ENCODE peak calls at places on chromosomes 7 and 10, in six cellular contexts. T is pancreas, L is K562, D is A549, N is bronchial epithelial cell, H is astrocyte. F is an unnamed sample.
A peak's percentile ranks its signal among the peaks of the same experiment; 100 is the strongest.

GRCh38 chr7:26617066-26617465 is 247.3 kb downstream of the SKAP2 start:
- DNase-seq in N (no peak), H (no peak), L (no peak), T (no peak), D (no peak), F (no peak)

GRCh38 chr7:4738711-4739527 is 36.5 kb upstream of the AP5Z1 start:
- DNase-seq in H (peak; percentile 90), T (peak; percentile 40), L (peak; percentile 92), N (peak; percentile 87), D (peak; percentile 91), F (no peak)

GRCh38 chr7:55150709-55151108 is 131.9 kb downstream of the EGFR start:
- DNase-seq in D (no peak), L (no peak), N (no peak), T (no peak), H (no peak), F (no peak)

GRCh38 chr10:124180947-124181549 is 87.7 kb upstream of the CHST15 start:
- DNase-seq in H (peak; percentile 77), D (no peak), N (peak; percentile 72), L (no peak), T (no peak), F (no peak)

GRCh38 chr7:105389090-105389650 is 449 bp upstream of the SRPK2 start:
- DNase-seq in N (peak; percentile 38), T (peak; percentile 48), L (no peak), D (peak; percentile 89), H (peak; percentile 31), F (no peak)

GRCh38 chr10:111109506-111110242 is 32.8 kb downstream of the ADRA2A start:
- DNase-seq in H (no peak), D (no peak), L (no peak), N (no peak), T (no peak), F (peak; percentile 19)

GRCh38 chr7:83347836-83348482 is 185.3 kb upstream of the PCLO start:
- DNase-seq in D (peak; percentile 1), L (no peak), N (peak; percentile 65), T (no peak), H (peak; percentile 76), F (no peak)

GRCh38 chr7:92633211-92633906 is 43.2 kb upstream of the FAM133B start:
- DNase-seq in L (no peak), D (peak; percentile 30), N (peak; percentile 92), H (peak; percentile 99), T (peak; percentile 15), F (no peak)

GRCh38 chr7:105829681-105830322 is 46.6 kb downstream of the ATXN7L1 start:
- DNase-seq in H (no peak), T (no peak), N (no peak), D (no peak), L (no peak), F (no peak)

GRCh38 chr7:64868469-64868868 is 34.6 kb upstream of the ZNF273 start:
- DNase-seq in H (no peak), T (no peak), N (no peak), L (no peak), D (no peak), F (no peak)

GRCh38 chr10:125575843-125576242 is 107.1 kb downstream of the TEX36 start:
- DNase-seq in T (no peak), D (no peak), N (no peak), L (no peak), H (no peak), F (no peak)

GRCh38 chr7:78437118-78437517 is 638.5 kb downstream of the PHTF2 start:
- DNase-seq in L (no peak), D (no peak), H (peak; percentile 60), N (peak; percentile 15), T (no peak), F (no peak)

GRCh38 chr7:106177738-106178592 is 65.9 kb upstream of the SYPL1 start:
- DNase-seq in T (no peak), L (no peak), H (no peak), D (no peak), N (no peak), F (no peak)

GRCh38 chr7:151740180-151740845 is 136.6 kb downstream of the PRKAG2 start:
- DNase-seq in D (no peak), N (no peak), H (peak; percentile 35), T (no peak), L (no peak), F (no peak)

GRCh38 chr7:121274467-121274866 is 54.3 kb upstream of the WNT16 start:
- DNase-seq in H (no peak), D (no peak), L (no peak), N (no peak), T (no peak), F (no peak)
- TF ChIP-seq CTCF in H (no peak), D (no peak), L (no peak), N (no peak), T (no peak), F (no peak)

DNA sequence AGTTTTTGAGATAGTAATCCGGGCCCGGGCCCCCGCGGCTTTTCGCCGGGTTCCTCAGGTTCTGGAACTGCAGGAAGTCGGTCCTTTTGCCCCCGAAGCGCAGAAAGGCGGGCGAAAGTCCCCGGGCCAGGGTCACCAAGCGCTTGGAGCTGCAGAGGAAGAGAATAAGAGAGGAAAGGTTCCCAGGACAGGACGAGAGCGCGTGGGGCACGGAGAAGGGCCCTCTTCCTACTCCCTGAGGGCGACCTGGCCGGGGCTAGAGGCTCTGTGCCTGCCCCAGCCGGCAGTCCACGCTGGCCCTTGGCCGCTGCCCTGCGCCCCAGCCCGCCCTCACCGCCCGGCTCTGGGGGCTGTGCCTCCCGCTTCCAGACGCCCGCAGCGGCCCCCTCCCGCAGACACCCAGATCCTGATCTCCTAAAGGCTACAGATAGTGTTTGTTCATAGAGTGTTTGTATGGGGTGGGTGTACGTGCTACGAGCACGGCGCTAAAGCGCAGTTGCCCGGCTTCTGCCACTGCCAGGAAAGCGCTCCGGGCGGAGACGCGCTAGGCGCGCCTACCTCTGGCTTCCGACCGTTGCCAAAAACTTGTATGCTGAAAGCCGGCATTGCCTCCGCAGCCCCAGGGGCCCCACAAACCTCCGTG is 3.2 kb downstream of the HPSE2 start:
- DNase-seq in L (no peak), N (no peak), D (no peak), T (no peak), H (no peak), F (no peak)
- H3K4me3 ChIP-seq in L (no peak overlapping the region), N (no peak overlapping the region), D (no peak overlapping the region), T (no peak overlapping the region), H (no peak overlapping the region), F (no peak overlapping the region)

DNA sequence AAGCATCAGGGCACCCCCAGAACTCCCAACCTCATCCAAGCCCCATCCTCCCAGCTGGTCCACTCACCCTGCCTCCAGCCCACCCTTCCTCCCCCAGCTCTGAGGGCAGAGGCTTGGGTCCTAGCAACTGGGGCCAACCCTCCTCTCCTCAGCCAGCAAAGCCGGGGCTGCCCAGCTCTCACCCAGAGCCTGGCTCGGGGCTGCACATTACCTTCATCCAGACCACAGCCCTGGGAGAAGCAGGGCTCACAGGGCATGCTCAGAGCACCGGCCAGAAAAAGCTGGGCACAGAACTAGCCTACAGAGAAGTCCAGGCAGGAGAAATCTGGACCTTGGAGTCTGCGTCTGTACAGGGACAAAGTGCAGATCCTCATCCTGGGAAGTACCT is 5.3 kb downstream of the RASGEF1A start:
- DNase-seq in N (no peak), H (no peak), D (no peak), T (no peak), L (no peak), F (no peak)
- TF ChIP-seq CTCF in N (no peak), H (no peak), D (no peak), T (no peak), L (no peak), F (no peak)

GRCh38 chr7:90596745-90597526 is 815 bp downstream of the CDK14 start:
- DNase-seq in H (peak; percentile 54), L (no peak), N (peak; percentile 29), D (no peak), T (no peak), F (no peak)

GRCh38 chr7:90594791-90595317 is 1.3 kb upstream of the CDK14 start:
- DNase-seq in H (peak; percentile 95), D (no peak), N (peak; percentile 97), L (no peak), T (peak; percentile 17), F (no peak)

GRCh38 chr7:90595801-90596683 is at the start of gene CDK14:
- DNase-seq in H (peak; percentile 49), T (peak; percentile 78), L (peak; percentile 84), N (no peak), D (peak; percentile 66), F (no peak)

GRCh38 chr7:90597527-90597871 is 1.4 kb downstream of the CDK14 start:
- DNase-seq in H (no peak), D (no peak), L (no peak), N (no peak), T (no peak), F (no peak)

GRCh38 chr7:90595341-90595800 is 750 bp upstream of the CDK14 start:
- DNase-seq in N (no peak), T (no peak), L (no peak), H (no peak), D (no peak), F (no peak)
- H3K4me3 ChIP-seq in N (peak overlapping the region; percentile 72), T (peak overlapping the region; percentile 69), L (peak overlapping the region; percentile 43), H (peak overlapping the region; percentile 75), D (peak overlapping the region; percentile 57), F (peak overlapping the region; percentile 85)

GRCh38 chr7:157707983-157708720 is 371.3 kb downstream of the DNAJB6 start:
- DNase-seq in T (no peak), N (no peak), D (no peak), H (no peak), L (no peak), F (no peak)
- TF ChIP-seq CTCF in T (no peak), N (no peak), D (no peak), H (no peak), L (no peak), F (no peak)

DNA sequence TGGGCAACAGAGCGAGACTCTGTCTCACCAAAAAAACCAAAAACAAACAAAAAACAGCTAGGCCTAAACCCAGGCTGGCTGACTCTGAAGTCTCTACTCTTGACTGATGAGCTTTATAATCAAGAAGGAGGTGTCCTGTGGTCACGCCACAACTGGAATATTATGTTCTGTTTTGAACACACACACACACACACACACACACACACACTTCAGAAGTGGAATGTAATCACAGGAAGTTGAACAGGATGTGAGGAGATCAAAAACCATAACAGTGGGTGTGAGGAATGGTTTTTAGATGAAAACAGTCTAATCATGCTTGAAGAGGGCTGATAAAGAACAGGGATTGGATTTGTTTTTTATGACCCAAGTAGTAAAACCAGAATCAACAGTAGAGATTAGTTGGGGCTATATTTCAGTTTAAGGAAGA is 51.1 kb upstream of the IL6 start:
- DNase-seq in N (no peak), D (no peak), H (peak; percentile 91), T (no peak), L (no peak), F (no peak)
- H3K4me3 ChIP-seq in N (no peak overlapping the region), D (no peak overlapping the region), H (no peak overlapping the region), T (no peak overlapping the region), L (no peak overlapping the region), F (no peak overlapping the region)